ENCODE peak calls at places on chromosome 21, in four cellular contexts. X is RWPE1, S is HEK293T, R is neural crest cell. E is an unnamed sample.
A peak's percentile ranks its signal among the peaks of the same experiment; 100 is the strongest.

GRCh38 chr21:35982717-35983116 is 77.6 kb downstream of the SETD4 start:
- DNase-seq in X (no peak), S (no peak), R (no peak), E (no peak)

GRCh38 chr21:42654179-42654912 is 925 bp downstream of the PDE9A start:
- DNase-seq in X (no peak), S (peak; percentile 50), R (peak; percentile 35), E (peak; percentile 25)

GRCh38 chr21:44755227-44755626 is 43.9 kb upstream of the TSPEAR start:
- DNase-seq in X (no peak), S (no peak), R (no peak), E (no peak)

GRCh38 chr21:39911286-39911685 is 44.0 kb downstream of the PCP4 start:
- DNase-seq in X (no peak), S (no peak), R (no peak), E (no peak)

GRCh38 chr21:42609806-42610205 is 43.6 kb upstream of the PDE9A start:
- DNase-seq in X (no peak), S (no peak), R (no peak), E (no peak)

GRCh38 chr21:34835526-34835925 is 166.7 kb downstream of the CLIC6 start:
- DNase-seq in X (no peak), S (no peak), R (no peak), E (no peak)

GRCh38 chr21:40466893-40467483 is 380.0 kb downstream of the DSCAM start:
- DNase-seq in X (no peak), S (no peak), R (no peak), E (peak; percentile 3)

GRCh38 chr21:37915941-37916794 is at the start of gene KCNJ6:
- DNase-seq in X (peak; percentile 60), S (peak; percentile 83), R (peak; percentile 85), E (peak; percentile 55)

GRCh38 chr21:45365608-45366241 is 39.2 kb upstream of the COL18A1 start:
- DNase-seq in X (no peak), S (no peak), R (no peak), E (no peak)

GRCh38 chr21:34352556-34352955 is 11.2 kb upstream of the KCNE2 start:
- DNase-seq in X (no peak), S (no peak), R (no peak), E (no peak)

GRCh38 chr21:20802631-20803260 is 195.5 kb upstream of the NCAM2 start:
- DNase-seq in X (no peak), S (no peak), R (no peak), E (no peak)